ENCODE peak calls at places on chromosomes 2 and 18, in five cellular contexts. One of them, this sample, is unnamed. For H3K9me3 and H3K27me3, the result is how much of the 10 kb centered on the place peaks cover.

GRCh38 chr2:169834401-169834800 is 7.1 kb downstream of the UBR3 start:
- DNase-seq in hepatocyte: no peak
- DNase-seq in NT2/D1: no peak
- DNase-seq in right lobe of liver: no peak
- DNase-seq in mammary epithelial cell: no peak
- DNase-seq in this sample: no peak

GRCh38 chr2:195674491-195675226 is 17.6 kb downstream of the SLC39A10 start:
- DNase-seq in mammary epithelial cell: peak
- DNase-seq in NT2/D1: no peak
- DNase-seq in right lobe of liver: no peak
- DNase-seq in hepatocyte: no peak
- DNase-seq in this sample: peak

GRCh38 chr2:33354981-33355380 is 121.5 kb upstream of the RASGRP3 start:
- DNase-seq in right lobe of liver: no peak
- DNase-seq in mammary epithelial cell: no peak
- DNase-seq in NT2/D1: no peak
- DNase-seq in hepatocyte: no peak
- DNase-seq in this sample: no peak

GRCh38 chr2:201126308-201127127 is 10.6 kb downstream of the CFLAR start:
- DNase-seq in hepatocyte: no peak
- DNase-seq in NT2/D1: no peak
- DNase-seq in mammary epithelial cell: peak
- DNase-seq in right lobe of liver: no peak
- DNase-seq in this sample: no peak

GRCh38 chr2:105062158-105062557 is 24.3 kb downstream of the MRPS9 start:
- DNase-seq in right lobe of liver: no peak
- DNase-seq in NT2/D1: no peak
- DNase-seq in mammary epithelial cell: no peak
- DNase-seq in hepatocyte: no peak
- DNase-seq in this sample: no peak

GRCh38 chr2:96530474-96531357 is 5.8 kb upstream of the ARID5A start:
- DNase-seq in right lobe of liver: peak
- DNase-seq in hepatocyte: no peak
- DNase-seq in NT2/D1: no peak
- DNase-seq in mammary epithelial cell: no peak
- DNase-seq in this sample: no peak

GRCh38 chr18:44411277-44411900 is 269.3 kb upstream of the SETBP1 start:
- DNase-seq in NT2/D1: no peak
- DNase-seq in right lobe of liver: no peak
- DNase-seq in hepatocyte: no peak
- DNase-seq in mammary epithelial cell: peak
- DNase-seq in this sample: no peak

GRCh38 chr2:43178602-43179542 is 47.5 kb downstream of the ZFP36L2 start:
- DNase-seq in right lobe of liver: peak
- DNase-seq in hepatocyte: peak
- DNase-seq in NT2/D1: peak
- DNase-seq in mammary epithelial cell: peak
- DNase-seq in this sample: peak

GRCh38 chr2:86044614-86045013 is 61.1 kb downstream of the POLR1A start:
- DNase-seq in NT2/D1: no peak
- DNase-seq in mammary epithelial cell: no peak
- DNase-seq in hepatocyte: no peak
- DNase-seq in right lobe of liver: no peak
- DNase-seq in this sample: no peak

GRCh38 chr18:37553633-37554398 is 11.8 kb downstream of the CELF4 start:
- DNase-seq in NT2/D1: no peak
- DNase-seq in mammary epithelial cell: no peak
- DNase-seq in right lobe of liver: no peak
- DNase-seq in hepatocyte: peak
- DNase-seq in this sample: no peak
- H3K4me3 ChIP-seq in NT2/D1: peak
- H3K4me3 ChIP-seq in mammary epithelial cell: no peak
- H3K4me3 ChIP-seq in right lobe of liver: no peak
- H3K4me3 ChIP-seq in hepatocyte: no peak
- H3K4me3 ChIP-seq in this sample: no peak

DNA sequence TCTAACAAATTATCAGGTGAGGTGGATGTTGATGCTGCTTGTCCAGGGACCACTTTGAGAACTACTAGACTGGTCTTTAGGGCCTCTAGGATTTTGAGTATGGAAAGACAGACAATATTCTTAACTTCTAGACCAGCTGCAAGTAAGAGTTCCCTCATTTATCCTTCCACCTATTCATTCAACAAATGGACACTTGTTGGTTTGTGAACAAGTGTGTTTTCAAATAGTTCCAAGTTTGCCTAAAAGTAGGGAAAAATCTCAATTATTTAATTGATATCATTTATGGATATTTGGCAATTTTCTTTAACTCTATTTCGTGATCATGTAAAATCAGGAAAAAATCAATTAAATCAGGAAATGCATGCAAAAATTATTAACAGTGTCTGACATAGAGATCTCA is 245.4 kb downstream of the NCKAP5 start:
- DNase-seq in hepatocyte: no peak
- DNase-seq in mammary epithelial cell: no peak
- DNase-seq in NT2/D1: no peak
- DNase-seq in right lobe of liver: no peak
- DNase-seq in this sample: no peak
- H3K9me3 ChIP-seq in hepatocyte: under half
- H3K9me3 ChIP-seq in mammary epithelial cell: under half
- H3K9me3 ChIP-seq in NT2/D1: under half
- H3K9me3 ChIP-seq in right lobe of liver: under half
- H3K9me3 ChIP-seq in this sample: under half

GRCh38 chr2:72888438-72889202 is 1.4 kb downstream of the SPR start:
- DNase-seq in NT2/D1: no peak
- DNase-seq in mammary epithelial cell: no peak
- DNase-seq in hepatocyte: no peak
- DNase-seq in right lobe of liver: no peak
- DNase-seq in this sample: no peak

GRCh38 chr2:72883356-72883962 is 3.7 kb upstream of the SPR start:
- DNase-seq in mammary epithelial cell: no peak
- DNase-seq in right lobe of liver: no peak
- DNase-seq in NT2/D1: no peak
- DNase-seq in hepatocyte: peak
- DNase-seq in this sample: peak

GRCh38 chr2:72887836-72888437 is 729 bp downstream of the SPR start:
- DNase-seq in hepatocyte: peak
- DNase-seq in right lobe of liver: peak
- DNase-seq in mammary epithelial cell: peak
- DNase-seq in NT2/D1: peak
- DNase-seq in this sample: peak

GRCh38 chr2:72887032-72887835 is at the start of gene SPR:
- DNase-seq in mammary epithelial cell: peak
- DNase-seq in right lobe of liver: peak
- DNase-seq in hepatocyte: peak
- DNase-seq in NT2/D1: no peak
- DNase-seq in this sample: peak

DNA sequence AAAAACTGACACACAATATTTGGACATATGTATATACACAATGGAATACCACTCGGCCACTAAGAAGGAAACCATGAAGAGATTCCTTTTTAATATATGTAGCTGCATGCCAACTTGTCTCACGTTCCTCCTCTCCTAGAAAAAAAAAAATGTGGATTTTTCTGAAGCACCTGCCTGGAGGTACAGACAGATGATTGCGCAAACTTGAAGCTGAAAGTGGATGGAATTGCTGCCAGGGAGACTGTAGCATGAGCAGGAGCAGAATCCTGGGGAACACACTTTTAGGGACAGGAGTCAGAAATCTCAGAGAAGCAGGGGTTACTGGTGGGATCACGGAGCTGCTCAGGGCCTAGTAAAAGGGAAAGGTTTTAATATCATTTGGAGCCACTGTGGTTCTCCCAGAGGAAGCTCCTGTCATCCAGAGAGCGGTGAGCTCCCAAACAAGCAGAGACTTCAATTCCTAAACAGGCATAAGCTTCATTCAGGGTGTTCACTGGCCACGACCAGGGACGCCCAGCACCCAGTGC is 640 bp upstream of the SPR start:
- DNase-seq in NT2/D1: no peak
- DNase-seq in hepatocyte: no peak
- DNase-seq in mammary epithelial cell: no peak
- DNase-seq in right lobe of liver: no peak
- DNase-seq in this sample: no peak
- H3K27me3 ChIP-seq in NT2/D1: under half
- H3K27me3 ChIP-seq in hepatocyte: under half
- H3K27me3 ChIP-seq in mammary epithelial cell: under half
- H3K27me3 ChIP-seq in right lobe of liver: under half
- H3K27me3 ChIP-seq in this sample: under half

GRCh38 chr2:70907130-70907756 is 28.5 kb upstream of the ATP6V1B1 start:
- DNase-seq in mammary epithelial cell: no peak
- DNase-seq in NT2/D1: no peak
- DNase-seq in hepatocyte: peak
- DNase-seq in right lobe of liver: no peak
- DNase-seq in this sample: peak
- H3K4me3 ChIP-seq in mammary epithelial cell: no peak
- H3K4me3 ChIP-seq in NT2/D1: no peak
- H3K4me3 ChIP-seq in hepatocyte: no peak
- H3K4me3 ChIP-seq in right lobe of liver: no peak
- H3K4me3 ChIP-seq in this sample: peak

GRCh38 chr18:1173593-1173992 is 268.9 kb downstream of the ADCYAP1 start:
- DNase-seq in right lobe of liver: no peak
- DNase-seq in hepatocyte: no peak
- DNase-seq in mammary epithelial cell: no peak
- DNase-seq in NT2/D1: no peak
- DNase-seq in this sample: no peak

DNA sequence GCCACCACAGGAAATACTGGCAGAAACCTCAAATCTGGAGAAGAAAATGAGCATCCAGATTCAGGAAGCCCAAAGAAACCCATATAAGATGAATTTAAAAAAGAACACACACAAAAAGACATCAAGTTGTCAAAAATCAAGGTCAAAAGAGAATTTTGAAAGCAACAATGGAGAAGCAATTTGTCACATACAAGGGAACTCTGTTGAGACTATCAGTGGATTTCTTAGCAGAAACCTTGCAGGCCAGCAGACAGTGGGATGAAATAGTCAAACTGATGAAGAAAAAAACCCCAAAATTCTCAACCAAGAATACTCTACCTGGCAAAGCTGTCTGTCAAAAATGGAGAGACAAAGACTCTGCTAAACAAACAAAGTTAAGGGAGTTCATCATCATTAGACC is 272.6 kb downstream of the ADCYAP1 start:
- DNase-seq in hepatocyte: no peak
- DNase-seq in right lobe of liver: no peak
- DNase-seq in mammary epithelial cell: no peak
- DNase-seq in NT2/D1: no peak
- DNase-seq in this sample: no peak
- H3K9me3 ChIP-seq in hepatocyte: under half
- H3K9me3 ChIP-seq in right lobe of liver: under half
- H3K9me3 ChIP-seq in mammary epithelial cell: under half
- H3K9me3 ChIP-seq in NT2/D1: under half
- H3K9me3 ChIP-seq in this sample: under half

GRCh38 chr2:120525056-120526046 is 179.4 kb downstream of the INHBB start:
- DNase-seq in mammary epithelial cell: no peak
- DNase-seq in NT2/D1: no peak
- DNase-seq in right lobe of liver: peak
- DNase-seq in hepatocyte: peak
- DNase-seq in this sample: peak
- H3K27me3 ChIP-seq in mammary epithelial cell: under half
- H3K27me3 ChIP-seq in NT2/D1: under half
- H3K27me3 ChIP-seq in right lobe of liver: under half
- H3K27me3 ChIP-seq in hepatocyte: under half
- H3K27me3 ChIP-seq in this sample: under half

This sample was measured in MG63.